ENCODE peak calls at places on chromosomes 7 and 10, in six cellular contexts. H, L, I, K, E and U are unnamed samples.

GRCh38 chr7:142542938-142543337 is 206.3 kb upstream of the PRSS1 start:
- DNase-seq in H (peak; percentile 81), L (no peak), I (no peak), K (no peak), E (no peak), U (no peak)

GRCh38 chr7:37284805-37285211 is 163.9 kb downstream of the ELMO1 start:
- DNase-seq in H (no peak), L (no peak), I (peak; percentile 78), K (peak; percentile 64), E (peak; percentile 68), U (peak; percentile 67)

GRCh38 chr10:49283491-49283890 is 15.5 kb upstream of the C10orf71 start:
- DNase-seq in H (no peak), L (no peak), I (no peak), K (no peak), E (no peak), U (no peak)

GRCh38 chr7:13742719-13743640 is 246.5 kb downstream of the ETV1 start:
- DNase-seq in H (peak; percentile 56), L (peak; percentile 36), I (peak; percentile 42), K (peak; percentile 27), E (peak; percentile 65), U (peak; percentile 58)

GRCh38 chr10:27746364-27747095 is 911 bp upstream of the MKX start:
- DNase-seq in H (no peak), L (no peak), I (no peak), K (no peak), E (no peak), U (no peak)

GRCh38 chr10:99292159-99292558 is 37.0 kb upstream of the CNNM1 start:
- DNase-seq in H (peak; percentile 67), L (no peak), I (no peak), K (no peak), E (no peak), U (no peak)

GRCh38 chr7:149882264-149883048 is 8.7 kb downstream of the ATP6V0E2 start:
- DNase-seq in H (no peak), L (peak; percentile 3), I (no peak), K (peak; percentile 14), E (no peak), U (no peak)

GRCh38 chr7:33654641-33655040 is 250.7 kb upstream of the BMPER start:
- DNase-seq in H (no peak), L (no peak), I (no peak), K (no peak), E (no peak), U (no peak)

GRCh38 chr7:146960747-146961416 is 844.3 kb downstream of the CNTNAP2 start:
- DNase-seq in H (no peak), L (no peak), I (peak; percentile 67), K (no peak), E (no peak), U (peak; percentile 23)

GRCh38 chr7:14414274-14414986 is 425.0 kb upstream of the ETV1 start:
- DNase-seq in H (no peak), L (no peak), I (peak; percentile 70), K (no peak), E (no peak), U (no peak)

GRCh38 chr7:41182782-41183181 is 520.1 kb downstream of the INHBA start:
- DNase-seq in H (no peak), L (no peak), I (no peak), K (no peak), E (no peak), U (no peak)

GRCh38 chr7:8058852-8059251 is 90.3 kb downstream of the GLCCI1 start:
- DNase-seq in H (no peak), L (no peak), I (no peak), K (no peak), E (no peak), U (no peak)

GRCh38 chr7:87013136-87013840 is 46.2 kb downstream of the ELAPOR2 start:
- DNase-seq in H (no peak), L (no peak), I (no peak), K (no peak), E (no peak), U (no peak)

GRCh38 chr10:59606551-59606961 is 103.1 kb downstream of the SLC16A9 start:
- DNase-seq in H (peak; percentile 3), L (no peak), I (no peak), K (no peak), E (no peak), U (peak; percentile 54)

GRCh38 chr10:43075612-43076003 is 1.3 kb upstream of the RET start:
- DNase-seq in H (no peak), L (no peak), I (peak; percentile 30), K (no peak), E (no peak), U (peak; percentile 79)

DNA sequence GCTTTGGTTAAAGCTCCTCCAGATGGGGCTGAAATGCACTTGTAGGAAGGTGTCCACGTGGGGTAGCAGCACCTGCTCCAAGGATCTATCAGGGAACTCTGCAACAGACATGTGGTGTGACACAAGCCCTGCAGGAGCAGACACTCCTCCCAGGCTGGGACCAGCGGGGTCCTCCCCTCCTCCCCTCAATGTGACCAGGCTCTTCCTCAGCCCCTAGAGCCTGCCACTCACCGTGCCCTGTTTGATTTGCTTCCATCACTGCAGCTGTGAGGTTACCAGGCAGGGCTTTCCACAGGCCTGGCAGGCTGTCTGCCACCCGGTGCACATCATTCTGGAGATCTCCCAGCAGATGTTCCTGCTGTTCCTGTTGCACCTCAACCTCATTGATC is 13.4 kb downstream of the MMRN2 start:
- DNase-seq in H (no peak), L (no peak), I (no peak), K (peak; percentile 12), E (no peak), U (no peak)
- H3K4me3 ChIP-seq in H (no peak overlapping the region), L (no peak overlapping the region), I (no peak overlapping the region), K (no peak overlapping the region), E (no peak overlapping the region), U (no peak overlapping the region)

GRCh38 chr10:83734278-83734677 is 405.0 kb upstream of the GHITM start:
- DNase-seq in H (no peak), L (no peak), I (no peak), K (no peak), E (no peak), U (no peak)
- H3K4me3 ChIP-seq in H (no peak overlapping the region), L (no peak overlapping the region), I (no peak overlapping the region), K (no peak overlapping the region), E (no peak overlapping the region), U (no peak overlapping the region)

GRCh38 chr7:43260980-43261878 is 148.8 kb downstream of the HECW1 start:
- DNase-seq in H (peak; percentile 84), L (peak; percentile 65), I (peak; percentile 94), K (peak; percentile 71), E (peak; percentile 87), U (peak; percentile 73)
- H3K4me3 ChIP-seq in H (no peak overlapping the region), L (no peak overlapping the region), I (no peak overlapping the region), K (no peak overlapping the region), E (no peak overlapping the region), U (no peak overlapping the region)

GRCh38 chr10:52312999-52313349 is 1.1 kb upstream of the DKK1 start:
- DNase-seq in H (peak; percentile 6), L (no peak), I (no peak), K (no peak), E (no peak), U (no peak)
- H3K4me3 ChIP-seq in H (peak overlapping the region; percentile 81), L (no peak overlapping the region), I (no peak overlapping the region), K (peak overlapping the region; percentile 45), E (no peak overlapping the region), U (peak overlapping the region; percentile 71)

GRCh38 chr10:88759366-88760101 is at the start of gene LIPN:
- DNase-seq in H (no peak), L (no peak), I (no peak), K (no peak), E (no peak), U (no peak)
- H3K4me3 ChIP-seq in H (no peak within 1 kb of the TSS), L (no peak within 1 kb of the TSS), I (no peak within 1 kb of the TSS), K (no peak within 1 kb of the TSS), E (no peak within 1 kb of the TSS), U (no peak within 1 kb of the TSS)